ENCODE peak calls at places on chromosomes 1 and 21, in six cellular contexts. S, M, L, B, C and G are unnamed samples.

GRCh38 chr1:48793863-48794262 is 17.2 kb upstream of the BEND5 start:
- DNase-seq in S (no peak), M (no peak), L (no peak), B (no peak), C (no peak), G (no peak)

GRCh38 chr21:39386194-39386593 is 37.3 kb upstream of the HMGN1 start:
- DNase-seq in S (peak; percentile 30), M (no peak), L (no peak), B (no peak), C (peak; percentile 27), G (no peak)

GRCh38 chr1:203915811-203916210 is 54.4 kb downstream of the SNRPE start:
- DNase-seq in S (no peak), M (no peak), L (no peak), B (no peak), C (no peak), G (peak; percentile 16)

GRCh38 chr1:156319664-156320063 is 18.4 kb downstream of the CCT3 start:
- DNase-seq in S (no peak), M (no peak), L (no peak), B (no peak), C (peak; percentile 49), G (no peak)

GRCh38 chr1:244992833-244993232 is 128.5 kb upstream of the HNRNPU start:
- DNase-seq in S (no peak), M (peak; percentile 3), L (no peak), B (no peak), C (no peak), G (no peak)

GRCh38 chr1:7218210-7218832 is 433.1 kb downstream of the CAMTA1 start:
- DNase-seq in S (peak; percentile 85), M (no peak), L (peak; percentile 51), B (no peak), C (peak; percentile 86), G (no peak)

GRCh38 chr1:198679535-198680173 is 40.8 kb downstream of the PTPRC start:
- DNase-seq in S (no peak), M (no peak), L (no peak), B (peak; percentile 81), C (no peak), G (no peak)

GRCh38 chr1:18253093-18253492 is 145.5 kb downstream of the IGSF21 start:
- DNase-seq in S (peak; percentile 72), M (no peak), L (peak; percentile 54), B (no peak), C (peak; percentile 48), G (no peak)

GRCh38 chr1:206705187-206705586 is 20.5 kb downstream of the MAPKAPK2 start:
- DNase-seq in S (peak; percentile 90), M (peak; percentile 55), L (peak; percentile 98), B (peak; percentile 80), C (peak; percentile 95), G (no peak)

GRCh38 chr1:100532645-100533044 is 5.3 kb upstream of the GPR88 start:
- DNase-seq in S (no peak), M (no peak), L (no peak), B (no peak), C (no peak), G (no peak)

GRCh38 chr1:222896630-222897526 is 82.0 kb downstream of the DISP1 start:
- DNase-seq in S (no peak), M (no peak), L (no peak), B (no peak), C (no peak), G (no peak)

GRCh38 chr1:71413441-71414170 is 332.8 kb upstream of the ZRANB2 start:
- DNase-seq in S (no peak), M (peak; percentile 33), L (no peak), B (no peak), C (no peak), G (no peak)

GRCh38 chr1:41955461-41956159 is 36.9 kb upstream of the HIVEP3 start:
- DNase-seq in S (no peak), M (peak; percentile 94), L (peak; percentile 68), B (no peak), C (peak; percentile 34), G (peak; percentile 69)

GRCh38 chr1:89407355-89407754 is 43.5 kb downstream of the GBP6 start:
- DNase-seq in S (no peak), M (peak; percentile 4), L (no peak), B (no peak), C (no peak), G (no peak)

GRCh38 chr1:31479801-31480200 is 66.8 kb downstream of the SERINC2 start:
- DNase-seq in S (no peak), M (no peak), L (no peak), B (no peak), C (no peak), G (no peak)

GRCh38 chr1:22754106-22754768 is 43.6 kb downstream of the EPHB2 start:
- DNase-seq in S (no peak), M (no peak), L (no peak), B (no peak), C (no peak), G (no peak)

GRCh38 chr21:16084776-16085364 is 355.1 kb downstream of the USP25 start:
- DNase-seq in S (peak; percentile 1), M (no peak), L (no peak), B (no peak), C (no peak), G (no peak)

GRCh38 chr1:178282949-178283367 is 189.1 kb downstream of the RASAL2 start:
- DNase-seq in S (peak; percentile 11), M (peak; percentile 46), L (peak; percentile 11), B (no peak), C (peak; percentile 10), G (no peak)

GRCh38 chr1:97461782-97462181 is 459.1 kb downstream of the DPYD start:
- DNase-seq in S (no peak), M (no peak), L (no peak), B (no peak), C (no peak), G (no peak)

GRCh38 chr21:36976882-36977651 is 10.6 kb upstream of the HLCS start:
- DNase-seq in S (peak; percentile 54), M (peak; percentile 46), L (peak; percentile 44), B (no peak), C (peak; percentile 79), G (peak; percentile 74)

GRCh38 chr1:53659436-53659835 is 79.5 kb downstream of the GLIS1 start:
- DNase-seq in S (no peak), M (no peak), L (no peak), B (no peak), C (no peak), G (no peak)

GRCh38 chr1:208466054-208466590 is 221.9 kb upstream of the PLXNA2 start:
- DNase-seq in S (no peak), M (no peak), L (no peak), B (no peak), C (no peak), G (no peak)

GRCh38 chr1:42950146-42950480 is 8.6 kb downstream of the SLC2A1 start:
- DNase-seq in S (no peak), M (no peak), L (no peak), B (no peak), C (no peak), G (no peak)

GRCh38 chr1:37410080-37410479 is 64.3 kb upstream of the ZC3H12A start:
- DNase-seq in S (no peak), M (no peak), L (no peak), B (no peak), C (peak; percentile 96), G (no peak)

GRCh38 chr21:42144679-42145568 is 73.8 kb downstream of the UMODL1 start:
- DNase-seq in S (no peak), M (no peak), L (no peak), B (no peak), C (peak; percentile 93), G (no peak)

GRCh38 chr1:160209041-160209655 is 4.0 kb downstream of the PEA15 start:
- DNase-seq in S (no peak), M (no peak), L (no peak), B (no peak), C (peak; percentile 53), G (no peak)

GRCh38 chr1:30375156-30375555 is 348.2 kb downstream of the MATN1 start:
- DNase-seq in S (no peak), M (no peak), L (no peak), B (peak; percentile 45), C (no peak), G (no peak)

GRCh38 chr1:154193821-154194220 is 1.9 kb upstream of the TPM3 start:
- DNase-seq in S (peak; percentile 26), M (no peak), L (peak; percentile 75), B (no peak), C (no peak), G (no peak)

GRCh38 chr1:29686012-29686930 is 449.9 kb downstream of the PTPRU start:
- DNase-seq in S (no peak), M (no peak), L (no peak), B (peak; percentile 86), C (no peak), G (no peak)

GRCh38 chr1:165674599-165674998 is 23.8 kb downstream of the ALDH9A1 start:
- DNase-seq in S (no peak), M (no peak), L (no peak), B (no peak), C (no peak), G (no peak)